ENCODE peak calls at places on chromosomes 6 and 20, in six cellular contexts. V is IMR-90; M is CD4-positive, alpha-beta memory T cell; W is breast epithelium; X is aorta; N is A549. G is an unnamed sample. For H3K4me1, the result is how much of the 10 kb centered on the place peaks cover.

GRCh38 chr6:308768-309167 is 16.5 kb downstream of the DUSP22 start:
- DNase-seq in V (no peak), M (no peak), W (no peak), X (no peak), N (no peak), G (no peak)

GRCh38 chr6:18405477-18406293 is 18.5 kb downstream of the RNF144B start:
- DNase-seq in V (peak), M (no peak), W (no peak), X (no peak), N (peak), G (no peak)

GRCh38 chr20:61564628-61565027 is 312.6 kb downstream of the CDH4 start:
- DNase-seq in V (no peak), M (no peak), W (no peak), X (no peak), N (no peak), G (no peak)

GRCh38 chr6:45454008-45454911 is 76.5 kb upstream of the SUPT3H start:
- DNase-seq in V (peak), M (no peak), W (no peak), X (no peak), N (no peak), G (no peak)

GRCh38 chr6:8825726-8826125 is 390.4 kb upstream of the SLC35B3 start:
- DNase-seq in V (no peak), M (no peak), W (no peak), X (no peak), N (no peak), G (no peak)

GRCh38 chr20:24139846-24140245 is 151.3 kb upstream of the GGTLC1 start:
- DNase-seq in V (no peak), M (no peak), W (no peak), X (no peak), N (no peak), G (no peak)

GRCh38 chr20:4949833-4950178 is 51.5 kb downstream of the SLC23A2 start:
- DNase-seq in V (peak), M (peak), W (no peak), X (no peak), N (peak), G (no peak)

GRCh38 chr20:50281831-50282591 is 91.4 kb downstream of the CEBPB start:
- DNase-seq in V (no peak), M (no peak), W (no peak), X (no peak), N (no peak), G (no peak)

GRCh38 chr6:1130692-1131091 is 181.2 kb upstream of the FOXQ1 start:
- DNase-seq in V (no peak), M (no peak), W (no peak), X (no peak), N (no peak), G (no peak)

GRCh38 chr20:19251506-19251905 is 39.1 kb downstream of the SLC24A3 start:
- DNase-seq in V (no peak), M (no peak), W (no peak), X (no peak), N (no peak), G (peak)

GRCh38 chr6:16420715-16421461 is 182.5 kb downstream of the GMPR start:
- DNase-seq in V (peak), M (peak), W (no peak), X (no peak), N (no peak), G (no peak)

GRCh38 chr6:33824461-33825154 is 20.8 kb upstream of the MLN start:
- DNase-seq in V (peak), M (no peak), W (no peak), X (no peak), N (peak), G (no peak)

GRCh38 chr20:62210496-62210855 is 9.6 kb downstream of the HRH3 start:
- DNase-seq in V (no peak), M (no peak), W (no peak), X (no peak), N (no peak), G (no peak)

GRCh38 chr6:133921249-133921859 is 31.7 kb upstream of the TBPL1 start:
- DNase-seq in V (peak), M (peak), W (peak), X (peak), N (peak), G (peak)

GRCh38 chr6:169589699-169590257 is 112.1 kb downstream of the WDR27 start:
- DNase-seq in V (no peak), M (no peak), W (no peak), X (no peak), N (no peak), G (no peak)

GRCh38 chr6:43926644-43927524 is 156.9 kb downstream of the VEGFA start:
- DNase-seq in V (peak), M (no peak), W (no peak), X (peak), N (peak), G (no peak)

GRCh38 chr20:440636-441035 is 21.7 kb downstream of the TBC1D20 start:
- DNase-seq in V (peak), M (no peak), W (no peak), X (peak), N (no peak), G (no peak)
- H3K4me1 ChIP-seq in V (under half), M (under half), W (under half), X (under half), N (under half), G (under half)

GRCh38 chr6:19804362-19805145 is 32.6 kb upstream of the ID4 start:
- DNase-seq in V (peak), M (no peak), W (peak), X (peak), N (peak), G (peak)
- H3K4me3 ChIP-seq in V (peak), M (no peak), W (peak), X (peak), N (peak), G (peak)

GRCh38 chr20:36467076-36467999 is 74.0 kb upstream of the MYL9 start:
- DNase-seq in V (no peak), M (peak), W (no peak), X (peak), N (no peak), G (peak)
- H3K4me1 ChIP-seq in V (under half), M (half or more), W (under half), X (under half), N (half or more), G (half or more)

GRCh38 chr6:35139470-35139869 is 1.7 kb downstream of the TCP11 start:
- DNase-seq in V (no peak), M (no peak), W (no peak), X (no peak), N (no peak), G (no peak)

GRCh38 chr6:35139924-35140524 is 1.1 kb downstream of the TCP11 start:
- DNase-seq in V (peak), M (peak), W (no peak), X (peak), N (peak), G (peak)

GRCh38 chr6:35142578-35142977 is 1.4 kb upstream of the TCP11 start:
- DNase-seq in V (peak), M (no peak), W (no peak), X (no peak), N (no peak), G (no peak)

GRCh38 chr6:35145757-35146156 is 4.6 kb upstream of the TCP11 start:
- DNase-seq in V (no peak), M (no peak), W (no peak), X (no peak), N (no peak), G (no peak)

GRCh38 chr6:35140991-35141720 is at the start of gene TCP11:
- DNase-seq in V (no peak), M (peak), W (no peak), X (peak), N (no peak), G (no peak)
- H3K4me3 ChIP-seq in V (no peak), M (no peak), W (no peak), X (no peak), N (no peak), G (no peak)

GRCh38 chr6:144347447-144347758 is 62.3 kb downstream of the UTRN start:
- DNase-seq in V (no peak), M (no peak), W (no peak), X (no peak), N (no peak), G (no peak)
- H3K4me1 ChIP-seq in V (under half), M (half or more), W (under half), X (under half), N (half or more), G (half or more)

GRCh38 chr20:31719644-31720485 is 2.8 kb downstream of the BCL2L1 start:
- DNase-seq in V (no peak), M (no peak), W (peak), X (no peak), N (peak), G (no peak)

GRCh38 chr20:31720486-31721407 is 1.9 kb downstream of the BCL2L1 start:
- DNase-seq in V (no peak), M (no peak), W (no peak), X (no peak), N (no peak), G (no peak)

GRCh38 chr20:31717478-31717946 is 5.2 kb downstream of the BCL2L1 start:
- DNase-seq in V (no peak), M (peak), W (no peak), X (no peak), N (no peak), G (no peak)

GRCh38 chr20:31716818-31717477 is 5.7 kb downstream of the BCL2L1 start:
- DNase-seq in V (no peak), M (no peak), W (no peak), X (no peak), N (no peak), G (no peak)

GRCh38 chr20:31718952-31719643 is 3.6 kb downstream of the BCL2L1 start:
- DNase-seq in V (no peak), M (no peak), W (peak), X (no peak), N (no peak), G (no peak)
- H3K4me3 ChIP-seq in V (no peak), M (peak), W (peak), X (peak), N (peak), G (peak)

GRCh38 chr6:144583614-144583954 is 298.4 kb downstream of the UTRN start:
- DNase-seq in V (no peak), M (no peak), W (no peak), X (no peak), N (no peak), G (no peak)

GRCh38 chr6:144582939-144583613 is 297.9 kb downstream of the UTRN start:
- DNase-seq in V (peak), M (peak), W (peak), X (peak), N (no peak), G (no peak)

GRCh38 chr6:144586986-144587385 is 301.9 kb downstream of the UTRN start:
- DNase-seq in V (no peak), M (no peak), W (no peak), X (no peak), N (no peak), G (no peak)

GRCh38 chr6:144581807-144582537 is 296.8 kb downstream of the UTRN start:
- DNase-seq in V (peak), M (peak), W (no peak), X (no peak), N (peak), G (no peak)

DNA sequence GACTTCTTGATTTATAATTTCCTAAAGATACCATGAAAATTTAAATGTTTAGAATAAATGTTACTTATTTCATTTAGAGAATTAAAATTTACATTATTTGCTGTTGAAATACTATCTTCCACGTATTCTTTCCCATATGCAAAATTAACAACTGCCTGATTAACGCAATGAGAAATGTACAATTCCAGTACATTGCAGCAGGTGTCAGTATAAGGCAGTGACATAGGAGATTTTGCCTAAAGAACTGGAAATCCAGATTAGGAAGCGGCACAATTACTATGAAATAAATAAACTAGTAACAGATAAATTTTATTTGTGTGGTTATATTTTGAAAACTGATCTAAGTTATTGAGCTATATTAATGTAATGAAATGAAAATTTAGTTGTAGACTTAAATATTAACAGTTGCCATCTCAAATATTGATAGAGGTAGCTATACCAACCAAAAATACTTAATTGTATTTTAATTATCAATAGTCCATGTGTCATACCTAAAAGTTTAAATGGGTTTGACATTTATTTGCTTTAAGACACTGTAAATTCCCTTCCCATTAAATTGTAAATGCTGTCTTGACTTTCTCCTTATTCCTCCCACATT is 300.2 kb downstream of the UTRN start:
- DNase-seq in V (peak), M (peak), W (no peak), X (no peak), N (peak), G (no peak)
- H3K4me1 ChIP-seq in V (under half), M (under half), W (under half), X (under half), N (under half), G (under half)

GRCh38 chr6:25880601-25881000 is 6.6 kb upstream of the SLC17A3 start:
- DNase-seq in V (no peak), M (no peak), W (no peak), X (no peak), N (no peak), G (no peak)
- H3K4me3 ChIP-seq in V (no peak), M (no peak), W (no peak), X (no peak), N (no peak), G (no peak)

G was measured in tibial nerve.